ENCODE peak calls at places on chromosomes 1 and 21, in five cellular contexts. One of them, this sample, is unnamed.

GRCh38 chr1:30822966-30823581 is 65.5 kb upstream of the LAPTM5 start:
- DNase-seq in GM12878: no peak
- DNase-seq in esophagus muscularis mucosa: no peak
- DNase-seq in K562: no peak
- DNase-seq in prostate gland: no peak
- DNase-seq in this sample: no peak

GRCh38 chr1:185679220-185679619 is 55.0 kb upstream of the HMCN1 start:
- DNase-seq in prostate gland: peak
- DNase-seq in K562: no peak
- DNase-seq in GM12878: no peak
- DNase-seq in esophagus muscularis mucosa: no peak
- DNase-seq in this sample: no peak

GRCh38 chr1:220336391-220337065 is 64.3 kb upstream of the RAB3GAP2 start:
- DNase-seq in GM12878: no peak
- DNase-seq in K562: no peak
- DNase-seq in prostate gland: no peak
- DNase-seq in esophagus muscularis mucosa: no peak
- DNase-seq in this sample: no peak

GRCh38 chr1:166538646-166539045 is 300.6 kb upstream of the POGK start:
- DNase-seq in K562: no peak
- DNase-seq in esophagus muscularis mucosa: no peak
- DNase-seq in GM12878: no peak
- DNase-seq in prostate gland: no peak
- DNase-seq in this sample: no peak

GRCh38 chr21:33035147-33035546 is 9.4 kb downstream of the OLIG2 start:
- DNase-seq in esophagus muscularis mucosa: no peak
- DNase-seq in K562: no peak
- DNase-seq in GM12878: no peak
- DNase-seq in prostate gland: no peak
- DNase-seq in this sample: no peak

GRCh38 chr1:117661027-117661426 is 55.2 kb downstream of the TENT5C start:
- DNase-seq in prostate gland: no peak
- DNase-seq in K562: no peak
- DNase-seq in GM12878: no peak
- DNase-seq in esophagus muscularis mucosa: no peak
- DNase-seq in this sample: no peak

GRCh38 chr1:6419803-6420593 is at the start of gene HES2:
- DNase-seq in prostate gland: no peak
- DNase-seq in esophagus muscularis mucosa: no peak
- DNase-seq in GM12878: no peak
- DNase-seq in K562: peak
- DNase-seq in this sample: no peak

GRCh38 chr1:156638189-156638588 is 3.7 kb upstream of the BCAN start:
- DNase-seq in esophagus muscularis mucosa: no peak
- DNase-seq in prostate gland: no peak
- DNase-seq in GM12878: no peak
- DNase-seq in K562: no peak
- DNase-seq in this sample: no peak

GRCh38 chr1:223652436-223652901 is 13.0 kb downstream of the CAPN8 start:
- DNase-seq in prostate gland: no peak
- DNase-seq in K562: no peak
- DNase-seq in GM12878: no peak
- DNase-seq in esophagus muscularis mucosa: no peak
- DNase-seq in this sample: no peak

GRCh38 chr1:180360333-180361075 is 130.4 kb downstream of the LHX4 start:
- DNase-seq in prostate gland: no peak
- DNase-seq in esophagus muscularis mucosa: no peak
- DNase-seq in K562: no peak
- DNase-seq in GM12878: no peak
- DNase-seq in this sample: peak

GRCh38 chr1:87141556-87141955 is 187.1 kb upstream of the LMO4 start:
- DNase-seq in GM12878: no peak
- DNase-seq in prostate gland: no peak
- DNase-seq in esophagus muscularis mucosa: no peak
- DNase-seq in K562: no peak
- DNase-seq in this sample: no peak

GRCh38 chr1:94721240-94721639 is 98.9 kb upstream of the SLC44A3 start:
- DNase-seq in GM12878: peak
- DNase-seq in esophagus muscularis mucosa: no peak
- DNase-seq in prostate gland: no peak
- DNase-seq in K562: no peak
- DNase-seq in this sample: no peak

GRCh38 chr1:214351551-214352277 is 70.8 kb downstream of the SMYD2 start:
- DNase-seq in prostate gland: no peak
- DNase-seq in K562: no peak
- DNase-seq in esophagus muscularis mucosa: no peak
- DNase-seq in GM12878: no peak
- DNase-seq in this sample: no peak

GRCh38 chr1:163141556-163141955 is 61.2 kb downstream of the RGS5 start:
- DNase-seq in K562: no peak
- DNase-seq in esophagus muscularis mucosa: no peak
- DNase-seq in prostate gland: no peak
- DNase-seq in GM12878: no peak
- DNase-seq in this sample: no peak

GRCh38 chr1:178938281-178938958 is 67.5 kb upstream of the ANGPTL1 start:
- DNase-seq in K562: no peak
- DNase-seq in esophagus muscularis mucosa: peak
- DNase-seq in prostate gland: no peak
- DNase-seq in GM12878: no peak
- DNase-seq in this sample: no peak

GRCh38 chr1:178520803-178521202 is 7.9 kb downstream of the TEX35 start:
- DNase-seq in prostate gland: no peak
- DNase-seq in GM12878: no peak
- DNase-seq in esophagus muscularis mucosa: no peak
- DNase-seq in K562: no peak
- DNase-seq in this sample: no peak

GRCh38 chr21:43209575-43210453 is 41.0 kb downstream of the CRYAA start:
- DNase-seq in esophagus muscularis mucosa: no peak
- DNase-seq in GM12878: no peak
- DNase-seq in K562: no peak
- DNase-seq in prostate gland: peak
- DNase-seq in this sample: peak

GRCh38 chr1:226107471-226108460 is 45.2 kb downstream of the H3-3A start:
- DNase-seq in esophagus muscularis mucosa: no peak
- DNase-seq in prostate gland: peak
- DNase-seq in GM12878: no peak
- DNase-seq in K562: peak
- DNase-seq in this sample: no peak

GRCh38 chr1:1245178-1245839 is 1.2 kb downstream of the C1QTNF12 start:
- DNase-seq in GM12878: no peak
- DNase-seq in prostate gland: no peak
- DNase-seq in esophagus muscularis mucosa: no peak
- DNase-seq in K562: no peak
- DNase-seq in this sample: no peak

GRCh38 chr1:43441894-43442632 is 11.7 kb downstream of the HYI start:
- DNase-seq in prostate gland: no peak
- DNase-seq in K562: no peak
- DNase-seq in GM12878: no peak
- DNase-seq in esophagus muscularis mucosa: no peak
- DNase-seq in this sample: no peak

GRCh38 chr1:18724001-18724411 is 93.4 kb downstream of the PAX7 start:
- DNase-seq in K562: no peak
- DNase-seq in esophagus muscularis mucosa: no peak
- DNase-seq in prostate gland: no peak
- DNase-seq in GM12878: no peak
- DNase-seq in this sample: no peak

GRCh38 chr1:151831605-151832004 is at the start of gene RORC:
- DNase-seq in GM12878: no peak
- DNase-seq in prostate gland: peak
- DNase-seq in K562: no peak
- DNase-seq in esophagus muscularis mucosa: no peak
- DNase-seq in this sample: no peak

GRCh38 chr21:29639366-29640232 is 300.2 kb downstream of the GRIK1 start:
- DNase-seq in GM12878: no peak
- DNase-seq in esophagus muscularis mucosa: no peak
- DNase-seq in prostate gland: no peak
- DNase-seq in K562: no peak
- DNase-seq in this sample: no peak

GRCh38 chr1:153617677-153618076 is 1.6 kb upstream of the S100A14 start:
- DNase-seq in K562: peak
- DNase-seq in esophagus muscularis mucosa: no peak
- DNase-seq in prostate gland: no peak
- DNase-seq in GM12878: no peak
- DNase-seq in this sample: no peak

GRCh38 chr1:14866841-14867626 is 268.5 kb downstream of the KAZN start:
- DNase-seq in prostate gland: no peak
- DNase-seq in K562: no peak
- DNase-seq in GM12878: no peak
- DNase-seq in esophagus muscularis mucosa: no peak
- DNase-seq in this sample: no peak

GRCh38 chr1:180156201-180156600 is 1.5 kb downstream of the QSOX1 start:
- DNase-seq in K562: no peak
- DNase-seq in GM12878: peak
- DNase-seq in esophagus muscularis mucosa: no peak
- DNase-seq in prostate gland: no peak
- DNase-seq in this sample: no peak

GRCh38 chr21:39712976-39713375 is 32.0 kb upstream of the IGSF5 start:
- DNase-seq in esophagus muscularis mucosa: no peak
- DNase-seq in K562: no peak
- DNase-seq in GM12878: no peak
- DNase-seq in prostate gland: no peak
- DNase-seq in this sample: no peak

GRCh38 chr21:36323032-36323431 is 3.0 kb downstream of the MORC3 start:
- DNase-seq in prostate gland: no peak
- DNase-seq in esophagus muscularis mucosa: no peak
- DNase-seq in GM12878: no peak
- DNase-seq in K562: peak
- DNase-seq in this sample: peak
- H3K4me3 ChIP-seq in prostate gland: no peak
- H3K4me3 ChIP-seq in esophagus muscularis mucosa: no peak
- H3K4me3 ChIP-seq in GM12878: peak
- H3K4me3 ChIP-seq in K562: no peak
- H3K4me3 ChIP-seq in this sample: no peak

GRCh38 chr1:200634449-200635122 is 14.0 kb upstream of the KIF14 start:
- DNase-seq in K562: no peak
- DNase-seq in prostate gland: no peak
- DNase-seq in GM12878: no peak
- DNase-seq in esophagus muscularis mucosa: no peak
- DNase-seq in this sample: no peak

GRCh38 chr1:200629876-200630514 is 9.4 kb upstream of the KIF14 start:
- DNase-seq in K562: no peak
- DNase-seq in esophagus muscularis mucosa: no peak
- DNase-seq in GM12878: no peak
- DNase-seq in prostate gland: no peak
- DNase-seq in this sample: no peak

GRCh38 chr1:200627548-200628222 is 7.1 kb upstream of the KIF14 start:
- DNase-seq in esophagus muscularis mucosa: no peak
- DNase-seq in prostate gland: no peak
- DNase-seq in K562: no peak
- DNase-seq in GM12878: peak
- DNase-seq in this sample: no peak

GRCh38 chr1:200628223-200628868 is 7.8 kb upstream of the KIF14 start:
- DNase-seq in K562: no peak
- DNase-seq in esophagus muscularis mucosa: no peak
- DNase-seq in prostate gland: no peak
- DNase-seq in GM12878: peak
- DNase-seq in this sample: no peak

DNA sequence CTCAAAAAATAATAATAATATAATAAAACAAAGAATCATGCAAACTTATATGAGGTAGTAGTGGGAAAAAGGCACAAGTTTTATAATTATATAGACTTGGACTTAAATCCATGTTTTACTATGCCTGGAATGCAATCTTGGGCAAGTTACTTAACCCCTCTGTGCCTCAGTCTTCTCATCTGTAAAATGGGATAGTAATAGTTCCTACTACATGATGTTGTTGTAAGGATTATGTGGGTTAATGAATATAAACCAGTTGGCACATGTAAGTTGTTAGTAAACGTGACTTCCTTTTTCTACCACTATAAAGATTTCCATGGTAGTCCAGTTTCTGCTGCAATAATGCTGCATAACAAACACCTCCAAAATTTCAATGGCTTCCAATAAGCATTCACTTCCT is 10.8 kb upstream of the KIF14 start:
- DNase-seq in K562: no peak
- DNase-seq in GM12878: no peak
- DNase-seq in prostate gland: no peak
- DNase-seq in esophagus muscularis mucosa: no peak
- DNase-seq in this sample: no peak
- TF ChIP-seq CTCF in K562: no peak
- TF ChIP-seq CTCF in GM12878: no peak
- TF ChIP-seq CTCF in prostate gland: no peak
- TF ChIP-seq CTCF in esophagus muscularis mucosa: no peak
- TF ChIP-seq CTCF in this sample: no peak

GRCh38 chr1:160340146-160340545 is 2.9 kb downstream of the COPA start:
- DNase-seq in K562: no peak
- DNase-seq in prostate gland: no peak
- DNase-seq in GM12878: no peak
- DNase-seq in esophagus muscularis mucosa: no peak
- DNase-seq in this sample: no peak

GRCh38 chr1:160340866-160341265 is 2.2 kb downstream of the COPA start:
- DNase-seq in esophagus muscularis mucosa: no peak
- DNase-seq in K562: no peak
- DNase-seq in prostate gland: no peak
- DNase-seq in GM12878: no peak
- DNase-seq in this sample: peak

GRCh38 chr1:160342520-160342919 is 530 bp downstream of the COPA start:
- DNase-seq in esophagus muscularis mucosa: no peak
- DNase-seq in K562: no peak
- DNase-seq in GM12878: no peak
- DNase-seq in prostate gland: no peak
- DNase-seq in this sample: peak

GRCh38 chr1:160342953-160343869 is at the start of the genes COPA and NCSTN:
- DNase-seq in esophagus muscularis mucosa: peak
- DNase-seq in prostate gland: peak
- DNase-seq in K562: peak
- DNase-seq in GM12878: peak
- DNase-seq in this sample: peak

DNA sequence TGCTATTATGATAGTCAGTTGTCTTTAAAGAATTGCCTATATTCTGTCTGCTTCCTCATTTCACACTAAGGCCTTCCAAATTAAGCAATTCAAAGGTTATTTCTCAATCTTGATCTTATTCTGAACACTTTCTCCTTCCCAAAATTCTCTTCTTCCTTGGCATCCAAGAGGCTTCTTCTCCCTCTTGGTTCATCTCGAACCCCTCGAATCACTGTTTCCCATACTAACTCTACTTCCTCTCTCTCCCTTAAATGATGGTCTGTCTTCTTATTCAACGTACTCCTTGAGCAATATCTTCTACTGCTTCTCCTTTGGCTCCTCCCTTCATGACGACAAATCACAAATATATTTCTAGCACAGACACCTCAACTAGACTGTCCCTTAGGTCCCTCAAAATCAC is 4.5 kb downstream of the COPA start:
- DNase-seq in prostate gland: no peak
- DNase-seq in GM12878: no peak
- DNase-seq in esophagus muscularis mucosa: no peak
- DNase-seq in K562: no peak
- DNase-seq in this sample: no peak
- H3K4me3 ChIP-seq in prostate gland: no peak
- H3K4me3 ChIP-seq in GM12878: no peak
- H3K4me3 ChIP-seq in esophagus muscularis mucosa: no peak
- H3K4me3 ChIP-seq in K562: no peak
- H3K4me3 ChIP-seq in this sample: no peak

DNA sequence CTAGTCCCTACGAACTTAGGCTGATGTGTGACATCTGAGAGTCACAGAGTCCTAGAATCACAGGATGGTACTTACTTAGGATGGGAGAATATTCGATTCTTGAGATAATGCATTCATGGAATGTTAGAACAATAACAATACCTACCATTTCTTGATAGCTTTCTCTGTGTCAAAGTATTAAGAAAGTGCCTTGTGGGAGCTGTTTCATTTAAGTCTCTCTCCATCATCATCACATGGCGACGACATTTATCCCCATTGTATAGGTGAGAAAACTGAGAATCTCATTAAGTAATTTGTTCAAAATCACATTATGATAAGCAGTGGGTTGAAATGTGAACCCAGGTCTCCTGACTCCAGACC is 270.7 kb downstream of the TRABD2B start:
- DNase-seq in esophagus muscularis mucosa: no peak
- DNase-seq in GM12878: no peak
- DNase-seq in prostate gland: no peak
- DNase-seq in K562: no peak
- DNase-seq in this sample: no peak
- TF ChIP-seq CTCF in esophagus muscularis mucosa: no peak
- TF ChIP-seq CTCF in GM12878: no peak
- TF ChIP-seq CTCF in prostate gland: no peak
- TF ChIP-seq CTCF in K562: no peak
- TF ChIP-seq CTCF in this sample: no peak

This sample was measured in cardiac fibroblast.